ENCODE peak calls at places on chromosome 12, in nine cellular contexts. W is lower lobe of right lung, T is neuronal stem cell, G is uterus, S is kidney, F is esophagus squamous epithelium, J is left ventricle myocardium inferior, Z is aorta, U is adrenal gland. V is an unnamed sample. For H3K4me1, the result is how much of the 10 kb centered on the place peaks cover.

GRCh38 chr12:29730481-29730880 is 53.3 kb downstream of the TMTC1 start:
- DNase-seq in W (no peak), T (no peak), G (no peak), S (no peak), F (no peak), J (no peak), Z (no peak), U (no peak), V (no peak)

GRCh38 chr12:126874427-126875026 is 1392.4 kb upstream of the TMEM132C start:
- DNase-seq in W (peak), T (peak), G (peak), S (peak), F (no peak), J (peak), Z (peak), U (peak), V (peak)

GRCh38 chr12:50390284-50390683 is 6.1 kb downstream of the FAM186A start:
- DNase-seq in W (no peak), T (no peak), G (no peak), S (no peak), F (no peak), J (no peak), Z (no peak), U (no peak), V (no peak)

GRCh38 chr12:54680374-54680773 is 32.2 kb upstream of the DCD start:
- DNase-seq in W (no peak), T (no peak), G (no peak), S (no peak), F (no peak), J (no peak), Z (no peak), U (peak), V (no peak)

GRCh38 chr12:78290606-78291345 is 460.1 kb downstream of the NAV3 start:
- DNase-seq in W (no peak), T (no peak), G (no peak), S (no peak), F (no peak), J (no peak), Z (no peak), U (no peak), V (no peak)

GRCh38 chr12:2460051-2460450 is 334.7 kb upstream of the FKBP4 start:
- DNase-seq in W (no peak), T (no peak), G (no peak), S (no peak), F (no peak), J (no peak), Z (no peak), U (no peak), V (no peak)

GRCh38 chr12:128323526-128323925 is 56.6 kb downstream of the TMEM132C start:
- DNase-seq in W (no peak), T (no peak), G (no peak), S (no peak), F (no peak), J (no peak), Z (no peak), U (no peak), V (no peak)

GRCh38 chr12:132302466-132303358 is 26.7 kb downstream of the GALNT9 start:
- DNase-seq in W (peak), T (no peak), G (no peak), S (peak), F (no peak), J (no peak), Z (no peak), U (no peak), V (no peak)

GRCh38 chr12:76409074-76409473 is 60.9 kb upstream of the BBS10 start:
- DNase-seq in W (no peak), T (no peak), G (no peak), S (no peak), F (no peak), J (no peak), Z (no peak), U (no peak), V (no peak)

GRCh38 chr12:106080111-106080732 is 58.5 kb downstream of the NUAK1 start:
- DNase-seq in W (no peak), T (peak), G (no peak), S (no peak), F (no peak), J (no peak), Z (no peak), U (no peak), V (peak)

GRCh38 chr12:105922670-105923102 is 216.1 kb downstream of the NUAK1 start:
- DNase-seq in W (no peak), T (no peak), G (no peak), S (no peak), F (no peak), J (no peak), Z (no peak), U (no peak), V (no peak)

GRCh38 chr12:110010853-110011835 is 11.9 kb downstream of the ANKRD13A start:
- DNase-seq in W (no peak), T (no peak), G (no peak), S (no peak), F (no peak), J (no peak), Z (no peak), U (peak), V (no peak)

GRCh38 chr12:89893972-89894706 is 185.5 kb upstream of the ATP2B1 start:
- DNase-seq in W (no peak), T (no peak), G (no peak), S (no peak), F (no peak), J (no peak), Z (no peak), U (no peak), V (no peak)

GRCh38 chr12:11348439-11348838 is 38.2 kb upstream of the PRB4 start:
- DNase-seq in W (no peak), T (no peak), G (no peak), S (peak), F (no peak), J (no peak), Z (no peak), U (no peak), V (peak)

GRCh38 chr12:95412826-95413311 is 61.1 kb upstream of the METAP2 start:
- DNase-seq in W (no peak), T (no peak), G (peak), S (no peak), F (no peak), J (no peak), Z (no peak), U (peak), V (no peak)

GRCh38 chr12:15726029-15726756 is 63.0 kb downstream of the EPS8 start:
- DNase-seq in W (no peak), T (no peak), G (no peak), S (no peak), F (no peak), J (no peak), Z (no peak), U (no peak), V (no peak)

GRCh38 chr12:20044836-20045235 is 323.5 kb upstream of the PDE3A start:
- DNase-seq in W (no peak), T (no peak), G (peak), S (no peak), F (no peak), J (no peak), Z (no peak), U (no peak), V (no peak)

GRCh38 chr12:79415754-79416435 is 274.9 kb downstream of the PAWR start:
- DNase-seq in W (no peak), T (no peak), G (no peak), S (no peak), F (no peak), J (no peak), Z (no peak), U (no peak), V (no peak)

GRCh38 chr12:130451001-130451930 is 113.6 kb downstream of the PIWIL1 start:
- DNase-seq in W (no peak), T (no peak), G (no peak), S (peak), F (no peak), J (no peak), Z (no peak), U (no peak), V (no peak)

DNA sequence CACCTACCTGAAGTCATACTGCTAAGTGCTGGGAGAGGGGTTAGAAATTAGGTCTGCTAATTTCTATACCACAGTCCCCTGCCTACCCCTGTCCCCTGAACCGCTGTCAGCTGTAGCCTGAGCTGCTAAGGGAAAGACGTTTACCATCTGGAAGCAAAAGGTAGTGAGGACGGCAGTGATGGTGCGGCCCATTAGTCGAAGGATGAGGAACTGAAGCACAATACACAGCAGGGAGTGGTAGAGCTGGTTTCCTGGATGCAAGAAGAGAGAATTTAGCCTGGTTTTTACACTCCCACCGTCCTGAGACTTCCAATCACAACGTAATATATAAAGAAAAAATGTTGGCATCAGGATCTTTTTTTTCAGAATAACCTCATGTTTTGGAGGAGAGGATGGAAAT is 11.8 kb downstream of the EMG1 start:
- DNase-seq in W (no peak), T (no peak), G (no peak), S (no peak), F (no peak), J (no peak), Z (no peak), U (no peak), V (no peak)
- H3K4me1 ChIP-seq in W (under half), T (under half), G (under half), S (under half), F (under half), J (under half), Z (under half), U (under half), V (under half)

GRCh38 chr12:119687344-119687865 is 19.5 kb downstream of the PRKAB1 start:
- DNase-seq in W (no peak), T (no peak), G (no peak), S (no peak), F (no peak), J (no peak), Z (no peak), U (no peak), V (no peak)

GRCh38 chr12:119686355-119686754 is 18.4 kb downstream of the PRKAB1 start:
- DNase-seq in W (no peak), T (no peak), G (no peak), S (no peak), F (no peak), J (no peak), Z (no peak), U (no peak), V (no peak)

GRCh38 chr12:119689935-119690500 is 22.1 kb downstream of the PRKAB1 start:
- DNase-seq in W (no peak), T (no peak), G (no peak), S (no peak), F (no peak), J (no peak), Z (no peak), U (no peak), V (no peak)

GRCh38 chr12:119686776-119687175 is 18.8 kb downstream of the PRKAB1 start:
- DNase-seq in W (no peak), T (no peak), G (no peak), S (no peak), F (no peak), J (no peak), Z (no peak), U (no peak), V (no peak)

GRCh38 chr12:119687879-119688278 is 19.9 kb downstream of the PRKAB1 start:
- DNase-seq in W (no peak), T (no peak), G (no peak), S (no peak), F (no peak), J (no peak), Z (no peak), U (no peak), V (no peak)
- H3K4me1 ChIP-seq in W (under half), T (under half), G (under half), S (under half), F (under half), J (under half), Z (under half), U (under half), V (under half)

DNA sequence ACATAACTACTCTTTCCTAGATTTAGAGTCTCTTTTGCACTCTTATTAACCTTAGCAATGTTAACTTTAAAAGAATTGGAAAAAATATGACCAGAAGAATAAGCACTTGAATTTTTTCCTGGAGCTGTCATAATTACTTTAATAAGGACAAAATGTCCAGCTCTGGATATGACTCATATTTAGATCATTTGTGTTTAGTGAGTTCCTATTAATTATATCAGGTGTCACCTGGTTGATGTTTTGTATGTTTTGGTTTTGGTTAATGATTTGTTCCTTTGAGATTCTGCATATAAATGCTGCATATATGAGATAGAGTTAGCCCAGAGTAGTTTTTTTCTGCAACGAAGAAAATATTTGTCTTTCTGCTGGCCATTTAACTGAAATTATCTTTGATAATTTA is 5.1 kb downstream of the CLECL1 start:
- DNase-seq in W (no peak), T (no peak), G (no peak), S (no peak), F (no peak), J (no peak), Z (no peak), U (no peak), V (no peak)
- H3K4me1 ChIP-seq in W (under half), T (under half), G (under half), S (under half), F (under half), J (under half), Z (under half), U (under half), V (under half)

GRCh38 chr12:104735801-104736200 is 222.3 kb downstream of the SLC41A2 start:
- DNase-seq in W (no peak), T (no peak), G (no peak), S (no peak), F (no peak), J (no peak), Z (no peak), U (no peak), V (no peak)
- H3K4me1 ChIP-seq in W (under half), T (under half), G (under half), S (under half), F (half or more), J (under half), Z (under half), U (under half), V (under half)

DNA sequence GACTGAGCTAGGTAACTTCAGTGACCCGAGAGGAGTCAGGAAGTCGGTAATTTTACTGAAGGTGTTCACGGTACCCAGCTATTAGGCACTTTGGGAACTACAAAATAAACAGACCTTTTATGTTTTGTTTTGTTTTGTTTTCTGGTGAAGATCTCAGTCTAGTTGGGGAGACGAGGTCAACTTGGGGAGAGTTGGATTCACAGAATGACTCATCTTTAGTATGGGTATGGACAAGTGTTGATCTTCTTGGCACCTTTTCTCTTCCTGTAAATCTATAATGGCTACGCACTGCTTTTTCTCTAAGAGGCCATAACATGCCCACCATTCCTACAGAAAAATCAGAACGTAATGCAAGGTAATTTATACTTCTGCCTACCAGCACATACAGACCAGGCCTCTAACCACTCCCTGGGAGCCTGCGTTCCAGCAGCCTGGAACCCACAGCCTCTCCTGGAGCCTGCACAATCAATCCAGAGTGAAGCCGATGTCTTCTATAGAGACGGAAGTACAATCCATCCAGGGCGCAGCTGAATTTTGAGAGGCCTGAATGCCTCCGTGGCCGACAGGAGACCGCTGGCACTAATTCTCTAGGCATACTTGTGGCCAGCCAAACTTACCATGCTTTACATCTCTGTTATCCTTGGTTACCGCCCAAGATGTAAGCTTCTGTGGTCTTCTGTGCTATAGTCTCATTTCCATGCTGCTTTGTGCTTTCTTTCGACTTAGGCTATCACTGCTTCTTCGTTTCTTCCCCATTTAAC is 679 bp downstream of the PPHLN1 start:
- DNase-seq in W (no peak), T (no peak), G (no peak), S (no peak), F (no peak), J (no peak), Z (no peak), U (no peak), V (peak)
- H3K4me1 ChIP-seq in W (under half), T (under half), G (under half), S (under half), F (half or more), J (under half), Z (under half), U (under half), V (under half)

V was measured in testis.